ENCODE peak calls at places on chromosomes 16 and 17, in nine cellular contexts. O is cardiac septum, S is SK-N-DZ, N is hypothalamus, E is NCI-H1092, T is H9, H is fibroblast of mammary gland, A is Ammon's horn, Y is Peyer's patch. Q is an unnamed sample.

GRCh38 chr17:17999364-18000007 is 26.8 kb downstream of the DRC3 start:
- DNase-seq in O (no peak), S (peak; percentile 52), N (no peak), E (no peak), T (no peak), H (peak; percentile 49), A (no peak), Y (no peak), Q (no peak)

GRCh38 chr17:11388061-11388460 is 147.0 kb downstream of the SHISA6 start:
- DNase-seq in O (no peak), S (no peak), N (no peak), E (no peak), T (no peak), H (no peak), A (no peak), Y (no peak), Q (no peak)

GRCh38 chr17:78890111-78890897 is 12.7 kb downstream of the CEP295NL start:
- DNase-seq in O (peak; percentile 93), S (no peak), N (peak; percentile 24), E (no peak), T (no peak), H (no peak), A (peak; percentile 84), Y (no peak), Q (no peak)

GRCh38 chr16:70576431-70577255 is 53.0 kb downstream of the SF3B3 start:
- DNase-seq in O (no peak), S (peak; percentile 16), N (no peak), E (no peak), T (no peak), H (peak; percentile 84), A (no peak), Y (no peak), Q (peak; percentile 93)

GRCh38 chr16:64019339-64019738 is 1102.5 kb downstream of the CDH11 start:
- DNase-seq in O (no peak), S (no peak), N (no peak), E (no peak), T (no peak), H (no peak), A (no peak), Y (no peak), Q (no peak)

GRCh38 chr17:38361700-38362465 is 10.2 kb downstream of the SOCS7 start:
- DNase-seq in O (no peak), S (no peak), N (no peak), E (no peak), T (no peak), H (no peak), A (no peak), Y (no peak), Q (peak; percentile 42)

GRCh38 chr17:45841883-45842525 is 2.7 kb upstream of the SPPL2C start:
- DNase-seq in O (no peak), S (no peak), N (no peak), E (peak; percentile 48), T (no peak), H (no peak), A (no peak), Y (no peak), Q (peak; percentile 12)

GRCh38 chr17:59335685-59336084 is 4.2 kb downstream of the YPEL2 start:
- DNase-seq in O (no peak), S (no peak), N (no peak), E (no peak), T (no peak), H (no peak), A (no peak), Y (no peak), Q (no peak)

GRCh38 chr17:74750327-74751069 is 2.1 kb downstream of the NHERF1 start:
- DNase-seq in O (no peak), S (no peak), N (no peak), E (no peak), T (no peak), H (no peak), A (peak; percentile 71), Y (peak; percentile 85), Q (no peak)

GRCh38 chr16:70437582-70438324 is 1.1 kb downstream of the ST3GAL2 start:
- DNase-seq in O (no peak), S (peak; percentile 32), N (no peak), E (no peak), T (no peak), H (peak; percentile 70), A (no peak), Y (no peak), Q (peak; percentile 67)

GRCh38 chr17:49715717-49716279 is 8.0 kb upstream of the SLC35B1 start:
- DNase-seq in O (no peak), S (no peak), N (no peak), E (no peak), T (no peak), H (no peak), A (no peak), Y (no peak), Q (no peak)

GRCh38 chr16:1914759-1915387 is 3.3 kb downstream of the HS3ST6 start:
- DNase-seq in O (no peak), S (no peak), N (no peak), E (no peak), T (no peak), H (no peak), A (no peak), Y (no peak), Q (no peak)

GRCh38 chr17:78176548-78177025 is 8.2 kb downstream of the SYNGR2 start:
- DNase-seq in O (peak; percentile 92), S (peak; percentile 48), N (peak; percentile 24), E (no peak), T (peak; percentile 91), H (peak; percentile 41), A (peak; percentile 78), Y (peak; percentile 86), Q (peak; percentile 31)

GRCh38 chr17:15966183-15966878 is 21.4 kb downstream of the ADORA2B start:
- DNase-seq in O (no peak), S (no peak), N (no peak), E (peak; percentile 42), T (peak; percentile 96), H (no peak), A (peak; percentile 78), Y (no peak), Q (no peak)

GRCh38 chr17:63665527-63666214 is 34.3 kb downstream of the LIMD2 start:
- DNase-seq in O (no peak), S (no peak), N (no peak), E (no peak), T (no peak), H (no peak), A (peak; percentile 75), Y (no peak), Q (no peak)

GRCh38 chr17:76196675-76197074 is 43.6 kb downstream of the RNF157 start:
- DNase-seq in O (no peak), S (no peak), N (no peak), E (no peak), T (no peak), H (peak; percentile 85), A (peak; percentile 42), Y (no peak), Q (no peak)

Q was measured in EL.